ENCODE peak calls at places on chromosomes 7 and 10, in five cellular contexts. F, J, H, G and N are unnamed samples.

GRCh38 chr10:101152316-101152715 is 21.2 kb downstream of the TLX1 start:
- DNase-seq in F (no peak), J (no peak), H (no peak), G (no peak), N (no peak)

GRCh38 chr7:97973206-97973658 is 16.8 kb downstream of the OCM2 start:
- DNase-seq in F (no peak), J (peak), H (no peak), G (no peak), N (no peak)

GRCh38 chr7:94779070-94779469 is 123.1 kb upstream of the SGCE start:
- DNase-seq in F (no peak), J (no peak), H (no peak), G (no peak), N (no peak)

GRCh38 chr7:117750612-117751563 is 122.4 kb downstream of the CTTNBP2 start:
- DNase-seq in F (no peak), J (no peak), H (no peak), G (peak), N (no peak)

GRCh38 chr7:158255156-158255555 is 332.5 kb downstream of the PTPRN2 start:
- DNase-seq in F (peak), J (no peak), H (no peak), G (no peak), N (no peak)

GRCh38 chr7:52540041-52540440 is 495.4 kb upstream of the POM121L12 start:
- DNase-seq in F (no peak), J (no peak), H (no peak), G (no peak), N (no peak)

GRCh38 chr7:50696810-50697582 is 85.7 kb downstream of the GRB10 start:
- DNase-seq in F (no peak), J (peak), H (no peak), G (peak), N (no peak)

GRCh38 chr7:27435461-27435860 is 192.9 kb downstream of the EVX1 start:
- DNase-seq in F (no peak), J (no peak), H (peak), G (no peak), N (no peak)

GRCh38 chr7:28292826-28293528 is 112.4 kb upstream of the JAZF1 start:
- DNase-seq in F (no peak), J (no peak), H (no peak), G (no peak), N (no peak)

GRCh38 chr7:2814186-2814530 is 29.9 kb downstream of the GNA12 start:
- DNase-seq in F (no peak), J (no peak), H (no peak), G (no peak), N (no peak)

GRCh38 chr10:129861776-129862530 is 102.1 kb downstream of the EBF3 start:
- DNase-seq in F (no peak), J (no peak), H (no peak), G (no peak), N (no peak)

GRCh38 chr10:8511026-8511425 is 456.5 kb downstream of the GATA3 start:
- DNase-seq in F (no peak), J (no peak), H (no peak), G (no peak), N (no peak)

GRCh38 chr7:65387893-65388292 is 14.2 kb downstream of the ZNF92 start:
- DNase-seq in F (no peak), J (no peak), H (no peak), G (no peak), N (no peak)

GRCh38 chr7:14495633-14496032 is 406.9 kb downstream of the DGKB start:
- DNase-seq in F (no peak), J (no peak), H (no peak), G (no peak), N (no peak)

GRCh38 chr7:15963206-15963605 is 276.7 kb upstream of the MEOX2 start:
- DNase-seq in F (no peak), J (no peak), H (no peak), G (no peak), N (no peak)

GRCh38 chr10:62244785-62245595 is 23.7 kb downstream of the RTKN2 start:
- DNase-seq in F (peak), J (peak), H (no peak), G (peak), N (no peak)

GRCh38 chr10:84632866-84633265 is 304.5 kb downstream of the CCSER2 start:
- DNase-seq in F (no peak), J (peak), H (no peak), G (peak), N (no peak)

GRCh38 chr7:99193527-99194214 is 14.2 kb downstream of the KPNA7 start:
- DNase-seq in F (no peak), J (no peak), H (no peak), G (no peak), N (no peak)

GRCh38 chr10:33556103-33556502 is 221.6 kb upstream of the NRP1 start:
- DNase-seq in F (no peak), J (no peak), H (no peak), G (no peak), N (no peak)

GRCh38 chr7:129952164-129952652 is 552 bp downstream of the UBE2H start:
- DNase-seq in F (peak), J (no peak), H (no peak), G (no peak), N (no peak)

GRCh38 chr10:89274928-89275327 is 23.4 kb upstream of the LIPA start:
- DNase-seq in F (no peak), J (no peak), H (no peak), G (no peak), N (no peak)

GRCh38 chr10:28060031-28060607 is 61.2 kb upstream of the ODAD2 start:
- DNase-seq in F (no peak), J (no peak), H (no peak), G (no peak), N (no peak)

GRCh38 chr7:36002900-36003299 is 150.2 kb upstream of the EEPD1 start:
- DNase-seq in F (no peak), J (no peak), H (peak), G (no peak), N (no peak)

GRCh38 chr7:128425851-128426250 is 16.1 kb upstream of the IMPDH1 start:
- DNase-seq in F (peak), J (peak), H (no peak), G (peak), N (no peak)

GRCh38 chr7:33778195-33778594 is 127.1 kb upstream of the BMPER start:
- DNase-seq in F (no peak), J (no peak), H (no peak), G (no peak), N (no peak)

GRCh38 chr10:71247306-71247705 is 34.9 kb downstream of the UNC5B start:
- DNase-seq in F (no peak), J (no peak), H (no peak), G (no peak), N (no peak)

GRCh38 chr10:58973235-58973595 is 203.2 kb upstream of the PHYHIPL start:
- DNase-seq in F (no peak), J (no peak), H (peak), G (no peak), N (no peak)

GRCh38 chr10:58971211-58971610 is 205.2 kb upstream of the PHYHIPL start:
- DNase-seq in F (no peak), J (no peak), H (peak), G (no peak), N (no peak)

GRCh38 chr10:58971806-58972491 is 204.5 kb upstream of the PHYHIPL start:
- DNase-seq in F (no peak), J (no peak), H (peak), G (no peak), N (no peak)

GRCh38 chr10:58970160-58970915 is 206.1 kb upstream of the PHYHIPL start:
- DNase-seq in F (no peak), J (no peak), H (peak), G (no peak), N (no peak)

GRCh38 chr10:58972576-58973234 is 203.7 kb upstream of the PHYHIPL start:
- DNase-seq in F (no peak), J (no peak), H (peak), G (no peak), N (no peak)
- TF ChIP-seq POLR2AphosphoS5 in F (no peak), J (no peak), H (no peak), G (no peak), N (no peak)

GRCh38 chr10:4656576-4657194 is 169.3 kb upstream of the AKR1E2 start:
- DNase-seq in F (peak), J (peak), H (no peak), G (peak), N (no peak)
- TF ChIP-seq POLR2AphosphoS5 in F (no peak), J (no peak), H (peak), G (no peak), N (no peak)

GRCh38 chr10:64814201-64814600 is 1293.0 kb downstream of the REEP3 start:
- DNase-seq in F (no peak), J (no peak), H (no peak), G (no peak), N (no peak)

DNA sequence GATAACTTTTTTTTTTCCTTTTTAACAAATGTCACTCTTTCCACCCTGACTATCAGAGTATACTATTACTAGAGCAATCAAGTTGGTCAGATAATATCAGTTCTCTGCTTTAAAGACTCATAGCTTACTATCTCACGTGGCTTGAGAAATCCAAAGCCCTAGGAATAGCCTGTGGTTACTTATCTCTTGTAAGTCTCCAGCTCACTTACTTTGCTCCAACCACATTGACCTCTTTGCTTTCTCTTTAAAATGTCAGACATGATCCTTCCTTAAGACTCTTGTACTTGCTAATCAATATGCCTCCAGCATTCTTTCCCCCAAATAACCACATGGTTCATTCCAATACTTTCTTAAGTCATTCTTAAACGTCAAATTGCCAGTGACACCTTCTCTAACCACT is 1292.2 kb downstream of the REEP3 start:
- DNase-seq in F (no peak), J (no peak), H (no peak), G (no peak), N (no peak)
- TF ChIP-seq POLR2AphosphoS5 in F (no peak), J (no peak), H (no peak), G (no peak), N (no peak)

GRCh38 chr7:25893436-25893835 is 258.6 kb upstream of the NFE2L3 start:
- DNase-seq in F (no peak), J (no peak), H (no peak), G (no peak), N (no peak)

GRCh38 chr7:25891591-25891990 is 260.4 kb upstream of the NFE2L3 start:
- DNase-seq in F (no peak), J (no peak), H (no peak), G (no peak), N (no peak)

GRCh38 chr7:25894902-25895791 is 256.9 kb upstream of the NFE2L3 start:
- DNase-seq in F (peak), J (peak), H (peak), G (no peak), N (peak)

GRCh38 chr7:25895792-25896171 is 256.2 kb upstream of the NFE2L3 start:
- DNase-seq in F (no peak), J (no peak), H (peak), G (no peak), N (no peak)

DNA sequence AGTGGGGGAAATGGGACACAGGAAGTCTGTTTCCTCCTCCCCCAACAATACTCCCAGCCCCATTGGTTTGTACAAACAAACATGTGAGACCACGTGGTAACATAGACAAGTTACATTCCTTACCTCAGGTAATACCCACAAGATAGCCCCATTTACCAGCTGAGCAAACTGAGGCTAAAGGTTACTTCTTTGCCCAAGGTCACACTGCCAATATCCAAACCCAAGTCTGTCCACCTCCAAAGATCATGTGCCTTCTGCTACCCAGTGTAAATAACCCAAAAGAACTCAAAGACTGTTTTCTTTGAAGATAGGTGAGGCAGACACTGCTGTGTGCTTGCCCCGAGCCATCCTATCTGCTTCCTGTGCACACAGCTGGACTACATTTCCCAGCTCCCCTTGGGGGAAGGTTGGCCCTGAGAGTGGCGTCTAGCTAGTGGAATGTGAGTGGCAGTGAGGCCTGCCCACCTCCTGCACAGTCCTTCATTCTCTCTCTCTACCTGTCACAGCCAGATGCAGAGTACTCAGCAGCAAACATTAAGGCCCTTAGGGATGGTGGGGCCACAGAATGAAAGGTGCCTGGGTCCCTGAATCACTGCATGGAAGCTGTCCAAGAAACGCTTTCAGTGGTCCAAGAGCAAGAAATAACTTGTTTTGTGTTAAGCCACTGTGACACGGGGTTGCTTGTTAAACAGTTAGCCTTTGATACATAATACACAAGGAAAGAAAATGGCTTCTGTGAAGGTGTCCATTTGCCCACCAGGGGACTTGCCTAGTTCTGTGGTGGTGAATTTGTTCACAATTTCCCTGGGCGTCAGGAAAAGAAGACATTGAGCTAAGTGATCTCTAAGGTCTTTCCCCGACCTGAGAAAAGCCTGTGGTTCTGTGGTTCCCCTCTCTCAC is 257.7 kb upstream of the NFE2L3 start:
- DNase-seq in F (peak), J (peak), H (peak), G (peak), N (peak)
- TF ChIP-seq POLR2AphosphoS5 in F (no peak), J (peak), H (no peak), G (no peak), N (no peak)